ENCODE peak calls at places on chromosome 20, in eight cellular contexts. N is heart left ventricle; E is right lobe of liver; M is PC-3; P is Panc1; Q is HCT116; R is CD4-positive, CD25-positive, alpha-beta regulatory T cell; Y is aorta. F is an unnamed sample.

GRCh38 chr20:63375438-63375837 is 14.3 kb upstream of the CHRNA4 start:
- ATAC-seq in N (no peak), Q (no peak), E (no peak), M (no peak), Y (no peak), R (no peak), P (no peak), F (no peak)

GRCh38 chr20:62244644-62245108 is 6.4 kb downstream of the OSBPL2 start:
- ATAC-seq in Y (no peak), E (peak; percentile 47), P (no peak), M (no peak), Q (no peak), N (peak; percentile 23), R (no peak), F (no peak)

GRCh38 chr20:2986466-2986865 is 57.0 kb upstream of the GNRH2 start:
- ATAC-seq in P (no peak), E (peak; percentile 44), Q (no peak), Y (no peak), N (peak; percentile 80), M (no peak), R (no peak), F (peak; percentile 55)

GRCh38 chr20:10553326-10553984 is 118.3 kb downstream of the SLX4IP start:
- ATAC-seq in P (peak; percentile 81), R (no peak), N (peak; percentile 66), Q (peak; percentile 84), Y (peak; percentile 71), M (peak; percentile 64), E (peak; percentile 80), F (no peak)

GRCh38 chr20:58837717-58838116 is 13.0 kb downstream of the GNAS-AS1 start:
- ATAC-seq in P (no peak), R (no peak), N (no peak), M (no peak), Y (no peak), E (no peak), Q (no peak), F (no peak)

GRCh38 chr20:50245561-50246366 is 55.1 kb downstream of the CEBPB start:
- ATAC-seq in N (no peak), Q (peak; percentile 13), M (peak; percentile 42), E (peak; percentile 29), Y (no peak), R (no peak), P (no peak), F (no peak)

GRCh38 chr20:37407573-37408002 is 61.6 kb downstream of the SRC start:
- ATAC-seq in R (no peak), M (peak; percentile 12), Q (no peak), Y (no peak), E (no peak), N (peak; percentile 60), P (no peak), F (peak; percentile 14)

GRCh38 chr20:17511401-17511800 is 19.8 kb downstream of the BFSP1 start:
- ATAC-seq in Q (no peak), R (no peak), M (no peak), E (no peak), P (no peak), Y (no peak), N (no peak), F (no peak)

GRCh38 chr20:5357942-5358341 is 41.2 kb upstream of the PROKR2 start:
- ATAC-seq in P (no peak), N (peak; percentile 42), M (no peak), R (no peak), Q (no peak), Y (no peak), E (peak; percentile 33), F (no peak)

GRCh38 chr20:19830351-19830750 is 72.3 kb downstream of the RIN2 start:
- ATAC-seq in N (no peak), R (no peak), Q (no peak), Y (no peak), M (no peak), E (no peak), P (no peak), F (no peak)

GRCh38 chr20:22411568-22412450 is 172.6 kb downstream of the FOXA2 start:
- ATAC-seq in R (no peak), P (peak; percentile 75), Y (peak; percentile 92), E (peak; percentile 97), Q (no peak), N (peak; percentile 78), M (no peak), F (peak; percentile 89)

GRCh38 chr20:50012282-50013263 is 29.8 kb downstream of the SNAI1 start:
- ATAC-seq in M (no peak), N (no peak), Q (peak; percentile 39), P (no peak), Y (no peak), R (no peak), E (peak; percentile 9), F (no peak)

GRCh38 chr20:21511850-21512633 is 1.8 kb downstream of the NKX2-2 start:
- ATAC-seq in P (no peak), Y (no peak), Q (no peak), R (no peak), M (peak; percentile 13), N (peak; percentile 18), E (peak; percentile 28), F (no peak)

GRCh38 chr20:9269280-9269971 is 200.5 kb downstream of the PLCB4 start:
- ATAC-seq in Q (no peak), P (no peak), Y (no peak), R (no peak), M (no peak), N (peak; percentile 67), E (no peak), F (no peak)

GRCh38 chr20:21510995-21511394 is 2.9 kb downstream of the NKX2-2 start:
- ATAC-seq in P (no peak), Q (no peak), E (no peak), Y (no peak), R (no peak), M (no peak), N (no peak), F (no peak)

GRCh38 chr20:24066075-24066700 is 77.6 kb upstream of the GGTLC1 start:
- ATAC-seq in E (no peak), R (peak; percentile 65), Y (no peak), M (no peak), Q (no peak), N (no peak), P (no peak), F (no peak)

GRCh38 chr20:47318027-47318595 is 38.4 kb downstream of the ZMYND8 start:
- ATAC-seq in R (no peak), P (peak; percentile 15), Q (peak; percentile 6), N (peak; percentile 14), M (peak; percentile 28), Y (peak; percentile 55), E (peak; percentile 49), F (peak; percentile 17)

GRCh38 chr20:31943052-31943471 is 8.8 kb downstream of the PDRG1 start:
- ATAC-seq in N (peak; percentile 87), Q (no peak), E (peak; percentile 13), R (no peak), M (no peak), P (peak; percentile 35), Y (peak; percentile 49), F (peak; percentile 61)

GRCh38 chr20:62123450-62124118 is 1.3 kb downstream of the LSM14B start:
- ATAC-seq in Q (no peak), E (no peak), M (no peak), R (no peak), N (no peak), Y (no peak), P (no peak), F (no peak)

GRCh38 chr20:12882832-12883506 is 125.8 kb upstream of the SPTLC3 start:
- ATAC-seq in N (peak; percentile 69), Y (no peak), R (no peak), P (no peak), Q (no peak), M (no peak), E (no peak), F (peak; percentile 61)

GRCh38 chr20:2932497-2932896 is 59.2 kb downstream of the PTPRA start:
- ATAC-seq in R (no peak), P (no peak), E (no peak), N (peak; percentile 53), Q (no peak), Y (no peak), M (no peak), F (no peak)

GRCh38 chr20:55790178-55790577 is 215.1 kb downstream of the CBLN4 start:
- ATAC-seq in P (no peak), R (no peak), Q (no peak), N (no peak), Y (no peak), M (no peak), E (peak; percentile 98), F (no peak)

GRCh38 chr20:55793986-55794385 is 211.3 kb downstream of the CBLN4 start:
- ATAC-seq in E (no peak), N (no peak), Y (no peak), M (no peak), P (no peak), R (no peak), Q (no peak), F (no peak)

DNA sequence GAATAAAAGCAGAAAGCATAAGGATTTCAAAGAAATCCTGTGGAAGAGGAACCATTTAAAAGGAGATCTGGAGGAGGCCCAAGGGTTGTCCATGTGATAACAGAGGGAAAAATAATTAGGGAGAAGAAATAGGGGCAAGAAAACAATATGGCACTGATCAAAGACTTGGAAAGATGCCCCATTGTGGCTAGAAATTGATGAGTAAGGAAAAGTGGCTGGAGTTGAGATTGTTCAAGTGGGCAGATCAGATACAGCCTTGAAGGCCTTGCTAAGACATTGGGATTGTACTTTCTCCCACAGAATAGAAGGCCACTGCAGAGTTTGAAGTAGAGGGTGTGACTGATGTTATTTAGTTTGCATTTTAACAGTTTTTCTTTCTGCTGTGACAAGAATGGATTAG is 213.3 kb downstream of the CBLN4 start:
- ATAC-seq in R (no peak), N (no peak), M (no peak), E (no peak), Y (no peak), Q (no peak), P (no peak), F (no peak)
- H3K9me3 ChIP-seq in R (no peaks in the 10 kb centered on the region), N (no peaks in the 10 kb centered on the region), M (peaks cover 33% of the 10 kb centered on the region), E (no peaks in the 10 kb centered on the region), Y (no peaks in the 10 kb centered on the region), Q (peaks cover 9% of the 10 kb centered on the region), P (no peaks in the 10 kb centered on the region), F (no peaks in the 10 kb centered on the region)

GRCh38 chr20:56018194-56018593 is 12.9 kb upstream of the CBLN4 start:
- ATAC-seq in M (no peak), E (peak; percentile 63), Y (no peak), N (no peak), Q (no peak), P (no peak), R (no peak), F (no peak)
- H3K9me3 ChIP-seq in M (peaks cover 24% of the 10 kb centered on the region), E (no peaks in the 10 kb centered on the region), Y (no peaks in the 10 kb centered on the region), N (no peaks in the 10 kb centered on the region), Q (peaks cover 8% of the 10 kb centered on the region), P (no peaks in the 10 kb centered on the region), R (peaks cover 5% of the 10 kb centered on the region), F (no peaks in the 10 kb centered on the region)

GRCh38 chr20:7775072-7775471 is 165.2 kb downstream of the HAO1 start:
- ATAC-seq in M (no peak), E (no peak), N (no peak), Q (no peak), Y (no peak), P (no peak), R (no peak), F (no peak)
- H3K9me3 ChIP-seq in M (peaks cover 18% of the 10 kb centered on the region), E (no peaks in the 10 kb centered on the region), N (no peaks in the 10 kb centered on the region), Q (no peaks in the 10 kb centered on the region), Y (peaks cover 2% of the 10 kb centered on the region), P (peaks cover 6% of the 10 kb centered on the region), R (peaks cover 5% of the 10 kb centered on the region), F (no peaks in the 10 kb centered on the region)

DNA sequence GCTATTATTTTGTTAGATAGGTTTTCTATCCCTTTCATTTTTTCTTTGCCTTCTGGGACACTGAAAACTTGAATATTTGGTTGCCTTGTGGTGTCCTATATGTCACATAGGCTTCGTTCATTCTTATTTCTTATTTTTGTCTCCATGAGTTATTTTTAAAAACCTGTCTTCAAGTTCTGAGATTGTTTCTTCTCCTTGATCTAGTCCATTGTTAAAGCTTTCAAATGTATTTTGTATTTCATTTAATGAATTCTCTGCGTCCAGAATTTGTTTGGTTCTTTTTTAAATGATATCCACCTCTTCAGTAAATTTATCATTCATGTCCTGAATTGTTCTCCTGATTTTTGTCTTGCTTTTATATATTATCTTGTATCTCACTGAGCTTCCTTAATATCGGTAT is 243.2 kb upstream of the BMP2 start:
- ATAC-seq in Q (no peak), E (no peak), P (no peak), N (no peak), M (no peak), R (no peak), Y (no peak), F (no peak)
- H3K9me3 ChIP-seq in Q (no peaks in the 10 kb centered on the region), E (no peaks in the 10 kb centered on the region), P (peaks cover 7% of the 10 kb centered on the region), N (peaks cover 23% of the 10 kb centered on the region), M (peaks cover 19% of the 10 kb centered on the region), R (peaks cover 8% of the 10 kb centered on the region), Y (peaks cover 3% of the 10 kb centered on the region), F (no peaks in the 10 kb centered on the region)

F was measured in gastroesophageal sphincter.